ENCODE peak calls at places on chromosomes 12 and 14, in ten cellular contexts. T, N, R, C, S, D, A, G, H and Z are unnamed samples.

GRCh38 chr14:90692826-90693225 is 123.4 kb downstream of the TTC7B start:
- DNase-seq in C (no peak), N (no peak), T (no peak), S (no peak), A (no peak), H (no peak), R (no peak), G (no peak), D (no peak), Z (no peak)

GRCh38 chr12:43883311-43883710 is 47.4 kb downstream of the TMEM117 start:
- DNase-seq in H (no peak), G (no peak), A (no peak), C (no peak), D (no peak), R (no peak), N (no peak), S (no peak), T (no peak), Z (no peak)

GRCh38 chr14:61284001-61284400 is 2.9 kb upstream of the TMEM30B start:
- DNase-seq in N (no peak), S (no peak), T (no peak), H (no peak), A (no peak), C (no peak), D (no peak), R (no peak), G (no peak), Z (peak; percentile 37)

GRCh38 chr12:119843100-119843499 is 34.0 kb downstream of the CIT start:
- DNase-seq in C (no peak), N (no peak), T (no peak), H (no peak), R (no peak), G (no peak), S (peak; percentile 65), A (no peak), D (no peak), Z (no peak)

GRCh38 chr14:73261075-73261474 is 23.8 kb downstream of the PAPLN start:
- DNase-seq in C (no peak), T (no peak), A (no peak), D (no peak), N (no peak), H (no peak), S (no peak), G (no peak), R (no peak), Z (no peak)

GRCh38 chr14:71240866-71241520 is 333.7 kb downstream of the PCNX1 start:
- DNase-seq in R (no peak), G (no peak), C (no peak), D (no peak), A (no peak), S (no peak), T (no peak), N (no peak), H (no peak), Z (no peak)

GRCh38 chr12:27462151-27462694 is 15.7 kb downstream of the SMCO2 start:
- DNase-seq in T (no peak), N (no peak), A (no peak), C (no peak), H (no peak), G (peak; percentile 27), S (no peak), D (no peak), R (no peak), Z (no peak)

GRCh38 chr14:28777773-28778606 is 11.4 kb downstream of the FOXG1 start:
- DNase-seq in N (no peak), R (no peak), T (no peak), D (no peak), C (no peak), H (no peak), A (no peak), S (no peak), G (no peak), Z (no peak)

GRCh38 chr14:38623661-38624060 is 367.8 kb upstream of the CLEC14A start:
- DNase-seq in N (no peak), H (no peak), C (no peak), T (no peak), A (no peak), S (no peak), R (no peak), D (no peak), G (no peak), Z (no peak)

GRCh38 chr12:70842942-70843341 is 77.6 kb downstream of the PTPRR start:
- DNase-seq in C (no peak), N (no peak), H (no peak), A (no peak), D (no peak), R (no peak), S (no peak), T (no peak), G (no peak), Z (no peak)
- H3K27ac ChIP-seq in C (no peak overlapping the region), N (no peak overlapping the region), H (no peak overlapping the region), A (no peak overlapping the region), D (no peak overlapping the region), R (no peak overlapping the region), S (no peak overlapping the region), T (no peak overlapping the region), G (no peak overlapping the region), Z (no peak overlapping the region)

DNA sequence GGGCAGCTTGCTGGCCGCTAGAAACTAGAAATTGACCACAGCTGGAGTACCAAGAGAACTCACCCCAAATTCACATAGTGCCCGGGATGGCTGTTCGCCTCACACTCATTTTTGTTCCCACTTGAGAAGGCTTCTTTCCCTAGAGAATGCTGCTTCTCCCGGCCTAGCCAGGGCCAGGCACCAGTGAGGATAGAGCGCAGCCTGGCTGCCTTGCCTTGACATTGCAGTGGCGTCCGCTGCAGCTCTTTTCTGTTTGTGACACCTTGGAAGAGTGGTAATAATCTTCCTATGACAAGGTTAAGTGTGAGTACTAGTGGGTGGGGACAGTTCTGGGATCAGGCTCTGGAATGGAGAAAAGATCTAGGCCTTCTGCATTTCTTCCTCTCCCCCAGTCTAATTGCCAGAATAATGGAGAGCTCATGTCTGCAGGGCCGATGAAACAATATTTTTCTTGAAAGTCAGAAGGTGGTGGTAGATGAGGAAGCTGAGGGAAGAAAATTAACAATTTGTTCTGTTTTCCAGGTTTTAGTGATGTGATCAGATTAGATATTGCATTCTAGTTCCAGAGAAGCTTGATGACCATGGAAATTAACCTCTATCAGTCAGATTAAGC is 3.7 kb downstream of the TMEM253 start:
- DNase-seq in C (no peak), D (peak; percentile 81), T (peak; percentile 57), A (peak; percentile 72), N (peak; percentile 85), G (peak; percentile 91), H (peak; percentile 91), S (peak; percentile 82), R (peak; percentile 78), Z (peak; percentile 83)
- H3K4me1 ChIP-seq in C (peaks cover 60% of the 10 kb centered on the region), D (peaks cover 34% of the 10 kb centered on the region), T (peaks cover 37% of the 10 kb centered on the region), A (peaks cover 49% of the 10 kb centered on the region), N (peaks cover 26% of the 10 kb centered on the region), G (peaks cover 33% of the 10 kb centered on the region), H (peaks cover 46% of the 10 kb centered on the region), S (peaks cover 11% of the 10 kb centered on the region), R (peaks cover 2% of the 10 kb centered on the region), Z (peaks cover 62% of the 10 kb centered on the region)

DNA sequence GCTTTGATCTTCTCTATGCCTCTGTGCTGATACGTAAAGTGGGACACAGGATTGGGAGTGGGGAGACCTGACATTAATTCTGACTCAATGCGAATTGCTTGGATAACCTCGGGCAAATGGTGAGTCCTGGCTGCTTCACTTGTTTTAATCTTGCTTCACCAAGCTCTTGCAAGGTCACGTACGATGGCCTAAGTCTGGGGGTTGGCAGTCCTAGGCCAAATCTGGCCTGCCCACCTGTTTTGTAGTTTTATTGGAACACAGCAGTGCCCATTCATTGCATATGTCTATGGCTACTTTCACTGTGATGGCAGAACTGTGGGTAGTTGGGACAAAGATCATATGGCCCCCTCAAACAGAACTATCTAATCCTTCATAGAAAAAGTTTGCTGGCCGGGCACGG is 13.4 kb downstream of the CLSTN3 start:
- DNase-seq in H (no peak), G (peak; percentile 46), A (no peak), C (no peak), R (no peak), T (no peak), D (no peak), S (no peak), N (no peak), Z (no peak)
- TF ChIP-seq POLR2A in H (no peak), G (no peak), A (no peak), C (no peak), R (no peak), T (no peak), D (no peak), S (no peak), N (no peak), Z (no peak)

GRCh38 chr14:95157987-95158712 is 821 bp upstream of the DICER1 start:
- DNase-seq in R (peak; percentile 27), S (no peak), D (no peak), N (no peak), C (no peak), T (no peak), A (no peak), H (no peak), G (no peak), Z (no peak)
- H3K27ac ChIP-seq in R (peak overlapping the region; percentile 93), S (peak overlapping the region; percentile 98), D (peak overlapping the region; percentile 91), N (peak overlapping the region; percentile 95), C (peak overlapping the region; percentile 92), T (peak overlapping the region; percentile 93), A (peak overlapping the region; percentile 88), H (peak overlapping the region; percentile 96), G (peak overlapping the region; percentile 86), Z (peak overlapping the region; percentile 99)

GRCh38 chr12:47885566-47885965 is 19.2 kb downstream of the VDR start:
- DNase-seq in R (no peak), T (no peak), N (no peak), H (no peak), G (no peak), C (no peak), S (no peak), A (no peak), D (no peak), Z (no peak)

GRCh38 chr12:47887529-47887928 is 17.3 kb downstream of the VDR start:
- DNase-seq in H (no peak), C (no peak), A (no peak), D (no peak), S (peak; percentile 35), N (no peak), R (no peak), T (no peak), G (no peak), Z (no peak)

GRCh38 chr12:47889040-47889439 is 15.8 kb downstream of the VDR start:
- DNase-seq in A (no peak), G (no peak), T (no peak), N (no peak), D (no peak), C (no peak), R (no peak), S (no peak), H (no peak), Z (no peak)

GRCh38 chr12:47886471-47887240 is 18.1 kb downstream of the VDR start:
- DNase-seq in S (no peak), C (no peak), T (no peak), G (no peak), D (no peak), H (no peak), R (no peak), A (no peak), N (no peak), Z (no peak)

GRCh38 chr12:47888127-47888819 is 16.5 kb downstream of the VDR start:
- DNase-seq in N (no peak), G (peak; percentile 70), A (no peak), D (no peak), C (no peak), T (no peak), H (no peak), R (no peak), S (peak; percentile 41), Z (no peak)
- H3K4me1 ChIP-seq in N (no peaks in the 10 kb centered on the region), G (peaks cover 8% of the 10 kb centered on the region), A (no peaks in the 10 kb centered on the region), D (no peaks in the 10 kb centered on the region), C (peaks cover 6% of the 10 kb centered on the region), T (peaks cover 34% of the 10 kb centered on the region), H (no peaks in the 10 kb centered on the region), R (no peaks in the 10 kb centered on the region), S (no peaks in the 10 kb centered on the region), Z (peaks cover 1% of the 10 kb centered on the region)